ENCODE peak calls at places on chromosomes 13 and 19, in five cellular contexts. R is fibroblast of lung, F is DND-41, Y is pancreas, J is RWPE1. Q is an unnamed sample.

GRCh38 chr13:111561091-111561778 is 240.8 kb downstream of the TEX29 start:
- DNase-seq in R (no peak), F (no peak), Y (no peak), J (no peak), Q (no peak)

GRCh38 chr19:16222806-16223205 is 25.1 kb downstream of the AP1M1 start:
- DNase-seq in R (peak), F (no peak), Y (no peak), J (no peak), Q (no peak)

GRCh38 chr19:35620001-35620400 is 7.5 kb downstream of the HAUS5 start:
- DNase-seq in R (no peak), F (no peak), Y (no peak), J (no peak), Q (no peak)

GRCh38 chr19:17244618-17245534 is 843 bp downstream of the NR2F6 start:
- DNase-seq in R (no peak), F (no peak), Y (peak), J (no peak), Q (no peak)

GRCh38 chr13:34589581-34589980 is 352.5 kb upstream of the NBEA start:
- DNase-seq in R (no peak), F (no peak), Y (no peak), J (no peak), Q (no peak)

GRCh38 chr13:109677206-109677605 is 109.2 kb downstream of the IRS2 start:
- DNase-seq in R (no peak), F (no peak), Y (no peak), J (no peak), Q (no peak)

GRCh38 chr19:29337029-29337428 is 124.1 kb upstream of the UQCRFS1 start:
- DNase-seq in R (no peak), F (no peak), Y (no peak), J (no peak), Q (no peak)

GRCh38 chr19:55398200-55398947 is 9.2 kb downstream of the UBE2S start:
- DNase-seq in R (no peak), F (no peak), Y (no peak), J (no peak), Q (no peak)

GRCh38 chr13:113567681-113568080 is 16.9 kb upstream of the TFDP1 start:
- DNase-seq in R (no peak), F (no peak), Y (no peak), J (no peak), Q (no peak)

GRCh38 chr19:1591421-1592022 is 1.1 kb downstream of the MBD3 start:
- DNase-seq in R (no peak), F (no peak), Y (no peak), J (no peak), Q (no peak)

GRCh38 chr19:571127-571974 is 1.0 kb upstream of the BSG start:
- DNase-seq in R (peak), F (peak), Y (no peak), J (no peak), Q (peak)

GRCh38 chr19:35086455-35086854 is 29.2 kb upstream of the FXYD3 start:
- DNase-seq in R (no peak), F (no peak), Y (no peak), J (no peak), Q (no peak)

GRCh38 chr19:12156254-12157058 is at the start of gene ZNF625:
- DNase-seq in R (peak), F (peak), Y (peak), J (peak), Q (no peak)

GRCh38 chr13:98466634-98467236 is 110.2 kb downstream of the STK24 start:
- DNase-seq in R (peak), F (peak), Y (no peak), J (peak), Q (peak)

DNA sequence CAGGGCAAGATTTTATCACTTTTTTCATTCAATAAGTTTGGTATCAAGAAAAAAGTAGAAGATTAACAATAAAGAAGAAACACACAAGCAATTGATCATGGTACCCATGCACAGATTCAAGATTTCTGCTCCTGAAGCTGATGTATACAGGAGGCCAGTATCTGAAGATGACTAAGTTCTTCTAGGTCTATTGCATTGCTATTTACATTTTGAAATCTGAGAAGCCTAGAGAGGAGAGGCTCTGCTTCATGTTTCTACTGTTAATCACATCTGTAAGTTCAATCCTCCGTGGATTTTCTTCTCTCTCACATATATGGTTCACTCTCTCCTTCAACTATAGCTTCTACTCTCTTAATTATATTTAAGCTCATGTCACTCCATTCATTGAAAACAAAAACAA is 198.4 kb downstream of the EFNB2 start:
- DNase-seq in R (peak), F (no peak), Y (no peak), J (no peak), Q (peak)
- TF ChIP-seq CTCF in R (no peak), F (no peak), Y (no peak), J (no peak), Q (no peak)

GRCh38 chr19:42466521-42467436 is 24.0 kb upstream of the CXCL17 start:
- DNase-seq in R (no peak), F (no peak), Y (no peak), J (no peak), Q (no peak)

GRCh38 chr19:42469311-42470239 is 26.8 kb upstream of the CXCL17 start:
- DNase-seq in R (no peak), F (no peak), Y (no peak), J (no peak), Q (no peak)

GRCh38 chr19:42467437-42467760 is 24.7 kb upstream of the CXCL17 start:
- DNase-seq in R (no peak), F (no peak), Y (no peak), J (no peak), Q (no peak)

GRCh38 chr19:42468273-42468796 is 25.6 kb upstream of the CXCL17 start:
- DNase-seq in R (peak), F (no peak), Y (no peak), J (peak), Q (peak)

GRCh38 chr19:42465827-42466280 is 23.1 kb upstream of the CXCL17 start:
- DNase-seq in R (no peak), F (no peak), Y (no peak), J (no peak), Q (no peak)
- TF ChIP-seq CTCF in R (no peak), F (no peak), Y (no peak), J (no peak), Q (no peak)

GRCh38 chr13:92716749-92717148 is 509.9 kb upstream of the GPC6 start:
- DNase-seq in R (peak), F (no peak), Y (no peak), J (no peak), Q (peak)
- TF ChIP-seq CTCF in R (peak), F (no peak), Y (no peak), J (no peak), Q (peak)

GRCh38 chr13:41029629-41030028 is 10.5 kb upstream of the ELF1 start:
- DNase-seq in R (no peak), F (no peak), Y (no peak), J (no peak), Q (no peak)
- TF ChIP-seq CTCF in R (no peak), F (peak), Y (no peak), J (no peak), Q (no peak)

DNA sequence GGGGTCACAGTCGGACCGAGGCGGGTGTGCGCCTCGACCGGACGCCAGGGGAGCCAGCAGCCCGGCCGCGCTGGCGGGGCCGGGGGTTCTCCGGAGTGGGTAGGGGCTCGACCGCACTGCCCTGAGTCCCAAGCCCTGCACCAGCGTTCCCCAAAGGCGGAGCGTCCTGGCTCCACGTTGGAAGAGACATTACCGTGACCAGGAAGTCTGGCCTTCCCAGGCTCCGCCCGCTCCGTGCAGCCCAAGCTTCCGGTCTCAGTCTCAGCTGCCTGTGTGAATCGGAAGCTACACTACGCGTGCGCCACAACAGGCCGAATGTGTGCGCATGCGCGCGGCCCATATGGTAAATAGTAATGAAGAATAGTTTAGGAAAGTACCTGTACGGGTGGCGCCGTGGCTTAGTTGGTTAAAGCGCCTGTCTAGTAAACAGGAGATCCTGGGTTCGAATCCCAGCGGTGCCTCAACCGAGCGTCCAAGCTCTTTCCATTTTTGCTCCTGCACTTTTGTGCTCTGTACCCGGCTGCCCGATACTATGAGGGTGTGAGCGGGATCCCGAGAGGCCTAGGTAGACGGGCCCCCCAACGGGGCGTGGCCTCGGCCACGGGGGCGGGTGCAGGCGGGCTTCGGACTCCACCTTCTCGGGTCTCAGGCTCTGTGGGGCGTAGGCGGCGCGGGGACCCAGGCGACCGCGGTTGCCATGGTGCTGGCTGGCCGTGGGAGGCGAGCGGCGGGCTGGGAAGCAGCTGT is 17.3 kb upstream of the LRP3 start:
- DNase-seq in R (peak), F (peak), Y (peak), J (peak), Q (peak)
- TF ChIP-seq CTCF in R (peak), F (no peak), Y (no peak), J (no peak), Q (no peak)